ENCODE peak calls at places on chromosome 22, in six cellular contexts. V is left ventricle myocardium inferior, Q is neural crest cell, W is chondrocyte, K is heart left ventricle, N is progenitor cell of endocrine pancreas. U is an unnamed sample.

GRCh38 chr22:38104084-38104483 is 6.4 kb downstream of the BAIAP2L2 start:
- DNase-seq in V (no peak), Q (no peak), W (no peak), K (peak), N (no peak), U (no peak)

GRCh38 chr22:48135641-48136040 is 1373.2 kb downstream of the TBC1D22A start:
- DNase-seq in V (no peak), Q (no peak), W (no peak), K (no peak), N (no peak), U (no peak)

GRCh38 chr22:27151407-27151806 is 494.0 kb downstream of the MIAT start:
- DNase-seq in V (no peak), Q (no peak), W (no peak), K (no peak), N (no peak), U (no peak)

GRCh38 chr22:45424241-45424731 is 10.8 kb downstream of the RIBC2 start:
- DNase-seq in V (no peak), Q (no peak), W (no peak), K (no peak), N (no peak), U (no peak)

GRCh38 chr22:44746061-44746789 is 6.2 kb upstream of the ARHGAP8 start:
- DNase-seq in V (no peak), Q (no peak), W (no peak), K (no peak), N (no peak), U (no peak)

GRCh38 chr22:43890901-43891331 is 897 bp downstream of the PNPLA5 start:
- DNase-seq in V (no peak), Q (no peak), W (peak), K (no peak), N (no peak), U (no peak)

GRCh38 chr22:46895753-46896152 is 133.3 kb downstream of the TBC1D22A start:
- DNase-seq in V (no peak), Q (no peak), W (no peak), K (no peak), N (no peak), U (no peak)

GRCh38 chr22:22021160-22021750 is 38.7 kb upstream of the TOP3B start:
- DNase-seq in V (no peak), Q (no peak), W (no peak), K (no peak), N (no peak), U (no peak)

GRCh38 chr22:30266445-30267381 is at the start of gene OSM:
- DNase-seq in V (peak), Q (no peak), W (no peak), K (peak), N (no peak), U (no peak)

GRCh38 chr22:45087802-45088201 is 75.9 kb upstream of the NUP50 start:
- DNase-seq in V (no peak), Q (no peak), W (no peak), K (no peak), N (no peak), U (no peak)

GRCh38 chr22:32531228-32531627 is 56.6 kb downstream of the FBXO7 start:
- DNase-seq in V (no peak), Q (no peak), W (no peak), K (no peak), N (no peak), U (no peak)

GRCh38 chr22:45212306-45212709 is 28.4 kb downstream of the KIAA0930 start:
- DNase-seq in V (peak), Q (no peak), W (peak), K (peak), N (no peak), U (peak)

GRCh38 chr22:44697423-44698179 is 4.4 kb upstream of the PRR5 start:
- DNase-seq in V (peak), Q (peak), W (peak), K (peak), N (peak), U (peak)

GRCh38 chr22:44574057-44574456 is 76.0 kb upstream of the RTL6 start:
- DNase-seq in V (no peak), Q (no peak), W (no peak), K (peak), N (no peak), U (no peak)

GRCh38 chr22:48748860-48749554 is 1078.7 kb downstream of the BRD1 start:
- DNase-seq in V (no peak), Q (no peak), W (peak), K (no peak), N (no peak), U (no peak)

GRCh38 chr22:24398409-24398808 is 29.0 kb upstream of the ADORA2A start:
- DNase-seq in V (no peak), Q (no peak), W (no peak), K (no peak), N (no peak), U (no peak)

GRCh38 chr22:35910013-35910860 is 118.4 kb downstream of the RBFOX2 start:
- DNase-seq in V (no peak), Q (no peak), W (no peak), K (no peak), N (no peak), U (no peak)

GRCh38 chr22:30882974-30883533 is 85.5 kb downstream of the MORC2 start:
- DNase-seq in V (no peak), Q (no peak), W (peak), K (peak), N (no peak), U (no peak)

GRCh38 chr22:50192056-50192824 is 6.5 kb downstream of the TRABD start:
- DNase-seq in V (no peak), Q (no peak), W (no peak), K (no peak), N (no peak), U (no peak)

GRCh38 chr22:50189849-50190181 is 4.1 kb downstream of the TRABD start:
- DNase-seq in V (no peak), Q (no peak), W (no peak), K (no peak), N (no peak), U (no peak)

GRCh38 chr22:50189184-50189848 is 3.6 kb downstream of the TRABD start:
- DNase-seq in V (no peak), Q (no peak), W (no peak), K (peak), N (no peak), U (no peak)

GRCh38 chr22:50191041-50191740 is 5.5 kb downstream of the TRABD start:
- DNase-seq in V (no peak), Q (no peak), W (no peak), K (peak), N (no peak), U (no peak)

DNA sequence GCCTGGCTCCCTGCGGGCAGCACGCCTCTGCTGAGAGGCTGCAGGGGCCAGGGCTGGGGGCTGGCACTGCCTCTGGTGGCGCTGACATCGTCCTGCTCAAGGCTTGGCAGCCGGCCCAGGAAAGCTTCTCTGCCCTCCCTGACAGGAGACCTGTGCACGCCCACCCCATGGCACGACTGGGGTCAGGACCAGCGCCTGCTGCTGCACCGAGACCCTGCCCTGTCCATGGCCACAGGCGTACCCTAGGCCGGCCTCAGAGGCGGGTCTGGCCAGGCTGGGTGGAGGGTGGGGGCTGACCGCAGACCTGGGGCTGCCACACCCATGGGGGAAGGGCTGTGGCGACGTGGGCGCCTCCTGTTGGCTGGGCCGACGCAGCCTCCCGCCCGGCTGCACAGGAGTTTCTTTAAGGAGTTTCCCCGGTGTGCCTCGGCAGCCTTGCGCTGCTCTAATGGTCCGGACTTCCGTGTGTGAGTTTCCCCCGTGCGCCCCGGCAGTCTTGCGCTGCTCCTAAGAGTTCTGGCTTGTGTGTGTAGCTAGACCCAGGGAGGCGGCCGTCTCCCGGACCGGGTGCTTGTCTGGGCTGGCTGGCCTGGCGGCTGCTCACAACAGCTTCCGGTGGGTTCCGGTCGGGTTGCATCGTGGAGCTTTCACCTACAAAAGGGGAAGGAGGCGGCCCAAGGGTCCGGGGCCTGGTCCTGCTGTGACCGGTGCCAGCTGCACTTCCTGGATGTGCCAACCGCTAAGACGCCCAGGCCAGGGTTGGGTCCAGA is 4.7 kb downstream of the TRABD start:
- DNase-seq in V (peak), Q (no peak), W (no peak), K (peak), N (no peak), U (no peak)
- TF ChIP-seq CTCF in V (peak), Q (no peak), W (peak), K (peak), N (peak), U (peak)

GRCh38 chr22:20026204-20026908 is 5.4 kb downstream of the TANGO2 start:
- DNase-seq in V (no peak), Q (no peak), W (peak), K (no peak), N (no peak), U (no peak)

GRCh38 chr22:20028855-20029549 is 8.1 kb downstream of the TANGO2 start:
- DNase-seq in V (no peak), Q (no peak), W (no peak), K (no peak), N (no peak), U (no peak)

GRCh38 chr22:20029550-20030225 is 8.8 kb downstream of the TANGO2 start:
- DNase-seq in V (no peak), Q (no peak), W (no peak), K (peak), N (no peak), U (no peak)

GRCh38 chr22:20026996-20027601 is 6.2 kb downstream of the TANGO2 start:
- DNase-seq in V (no peak), Q (no peak), W (peak), K (no peak), N (no peak), U (no peak)

DNA sequence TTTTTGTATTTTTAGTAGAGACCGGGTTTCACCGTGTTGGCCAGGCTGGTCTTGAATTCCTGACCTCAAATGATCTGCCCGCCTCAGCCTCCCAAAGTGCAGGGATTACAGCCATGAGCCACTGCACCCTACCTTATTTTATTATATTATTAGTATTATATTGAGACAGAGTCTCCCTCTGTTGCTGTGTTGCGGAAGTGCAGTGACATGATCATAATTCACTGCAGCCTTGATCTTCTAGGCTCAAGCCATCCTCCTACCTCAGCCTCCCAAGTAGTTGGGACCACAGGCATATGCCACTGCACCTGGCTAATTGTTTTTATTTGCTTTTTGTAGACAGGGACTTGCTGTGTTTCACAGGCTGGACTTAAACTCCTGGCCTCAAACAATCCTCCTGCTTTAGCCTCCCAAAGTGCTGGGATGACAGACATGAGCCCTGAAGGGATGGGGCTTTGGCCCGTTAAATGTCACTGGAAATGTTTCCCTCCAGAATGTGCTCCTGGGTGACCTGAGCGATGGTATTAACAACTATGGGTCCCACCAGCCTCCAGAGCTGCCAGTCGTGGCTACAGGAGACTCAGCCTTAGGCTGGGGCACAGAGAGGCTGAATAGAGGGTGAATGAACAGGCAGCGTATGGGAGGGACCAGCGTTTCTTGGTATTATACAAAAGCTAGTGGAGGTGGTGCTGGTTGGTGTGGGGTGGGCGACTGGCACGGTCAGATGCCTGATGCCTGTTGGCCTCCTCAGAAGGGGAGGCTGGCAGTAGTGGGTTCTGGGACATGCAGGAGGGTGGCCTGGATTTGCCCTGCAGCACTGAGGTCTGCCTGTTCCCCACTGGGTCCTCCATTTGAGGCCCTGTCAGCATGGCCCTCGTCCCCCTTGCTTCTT is 7.3 kb downstream of the TANGO2 start:
- DNase-seq in V (no peak), Q (no peak), W (no peak), K (no peak), N (no peak), U (no peak)
- TF ChIP-seq CTCF in V (peak), Q (peak), W (peak), K (peak), N (peak), U (peak)

GRCh38 chr22:41832553-41833368 is at the start of gene SREBF2:
- DNase-seq in V (peak), Q (peak), W (peak), K (peak), N (peak), U (peak)

GRCh38 chr22:41831383-41831782 is 1.5 kb upstream of the SREBF2 start:
- DNase-seq in V (no peak), Q (no peak), W (peak), K (no peak), N (no peak), U (no peak)

GRCh38 chr22:41831828-41832552 is 915 bp upstream of the SREBF2 start:
- DNase-seq in V (no peak), Q (no peak), W (no peak), K (no peak), N (no peak), U (no peak)

GRCh38 chr22:41834005-41834975 is 1.4 kb downstream of the SREBF2 start:
- DNase-seq in V (no peak), Q (no peak), W (no peak), K (no peak), N (no peak), U (no peak)

GRCh38 chr22:41833369-41834004 is 582 bp downstream of the SREBF2 start:
- DNase-seq in V (peak), Q (peak), W (peak), K (peak), N (peak), U (no peak)
- TF ChIP-seq CTCF in V (no peak), Q (no peak), W (peak), K (no peak), N (no peak), U (no peak)

DNA sequence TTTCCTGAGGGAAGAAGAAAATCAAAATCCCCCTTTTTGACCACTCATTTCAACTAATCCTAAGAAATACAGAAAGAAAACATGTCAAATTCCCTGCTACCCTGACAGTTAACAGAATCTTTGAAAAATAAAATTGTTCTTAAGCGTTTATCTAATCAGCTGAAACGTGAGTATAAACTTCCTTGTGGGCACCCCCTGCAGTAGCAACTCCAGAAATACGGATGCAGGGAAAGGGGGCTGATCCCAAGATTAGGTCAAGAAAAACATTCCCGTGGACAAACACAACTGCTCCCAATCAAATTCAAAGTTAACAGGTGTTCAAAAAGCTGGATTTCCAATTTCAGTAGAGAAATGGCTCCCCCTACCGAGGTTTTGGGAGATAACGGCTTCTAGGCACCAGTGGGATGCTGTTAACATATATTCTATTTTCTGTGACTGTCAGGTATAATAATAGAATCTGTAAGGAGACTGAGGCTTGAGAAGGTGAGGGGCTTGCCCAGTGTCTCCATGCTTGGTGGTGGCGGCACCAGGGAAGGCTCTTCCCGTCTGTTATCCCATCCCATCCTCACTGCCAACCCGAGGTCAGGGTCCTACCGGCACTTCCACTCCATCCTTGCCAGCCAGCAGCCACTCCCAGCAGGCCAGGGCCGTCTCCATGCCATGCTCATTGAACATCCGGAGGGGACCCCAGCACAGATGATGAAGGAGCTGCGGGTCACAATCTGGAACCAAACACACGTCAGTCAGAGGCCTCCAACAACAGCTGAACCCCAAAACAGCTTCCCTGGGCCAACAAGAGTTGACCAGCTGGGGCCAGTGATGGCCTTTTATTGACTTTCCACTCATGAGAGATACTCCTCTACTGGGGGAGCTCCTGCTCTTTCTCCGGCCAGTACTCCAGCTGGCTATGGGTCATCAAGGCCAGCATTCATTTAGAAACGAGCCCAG is 32.0 kb upstream of the SERPIND1 start:
- DNase-seq in V (no peak), Q (no peak), W (no peak), K (no peak), N (no peak), U (no peak)
- TF ChIP-seq CTCF in V (peak), Q (peak), W (peak), K (peak), N (peak), U (peak)

GRCh38 chr22:20429254-20430100 is 8.1 kb downstream of the SCARF2 start:
- DNase-seq in V (peak), Q (no peak), W (peak), K (no peak), N (no peak), U (no peak)

GRCh38 chr22:20431520-20432237 is 5.9 kb downstream of the SCARF2 start:
- DNase-seq in V (no peak), Q (no peak), W (peak), K (no peak), N (no peak), U (no peak)

GRCh38 chr22:20432244-20432686 is 5.4 kb downstream of the SCARF2 start:
- DNase-seq in V (no peak), Q (no peak), W (peak), K (no peak), N (no peak), U (no peak)

GRCh38 chr22:20430101-20430640 is 7.5 kb downstream of the SCARF2 start:
- DNase-seq in V (no peak), Q (no peak), W (peak), K (no peak), N (no peak), U (no peak)

GRCh38 chr22:20430641-20431519 is 6.7 kb downstream of the SCARF2 start:
- DNase-seq in V (peak), Q (peak), W (peak), K (no peak), N (peak), U (no peak)
- TF ChIP-seq CTCF in V (peak), Q (peak), W (peak), K (peak), N (peak), U (peak)

DNA sequence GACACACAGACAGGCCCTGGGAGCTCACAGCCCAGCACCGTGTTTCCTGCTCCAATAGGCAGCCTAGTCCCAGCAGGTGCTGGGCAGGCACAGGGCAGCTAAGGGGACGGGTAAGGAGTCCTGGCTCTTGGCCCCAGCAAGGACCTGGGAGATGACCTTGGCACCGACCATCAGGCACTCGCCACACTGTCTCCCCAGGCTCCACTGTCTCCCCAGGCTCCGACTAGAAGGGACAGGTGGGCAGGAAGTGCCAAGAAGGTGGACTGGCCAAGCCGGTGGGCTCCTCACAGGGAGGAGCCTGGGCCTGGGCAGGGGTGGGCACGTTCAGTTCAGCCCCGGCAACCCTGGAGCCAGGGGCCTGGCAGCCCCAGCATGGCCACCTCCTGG is 193.9 kb downstream of the IGLL1 start:
- DNase-seq in V (no peak), Q (no peak), W (no peak), K (no peak), N (no peak), U (no peak)
- TF ChIP-seq CTCF in V (no peak), Q (no peak), W (peak), K (peak), N (no peak), U (no peak)

U was measured in astrocyte of the cerebellum.